ENCODE peak calls at places on chromosome 14, in six cellular contexts. G is ascending aorta, F is neuronal stem cell, C is AG09309, O is kidney epithelial cell, N is left lung. W is an unnamed sample.

GRCh38 chr14:101587403-101587998 is 26.2 kb downstream of the DIO3 start:
- DNase-seq in G (no peak), F (no peak), C (no peak), O (no peak), N (no peak), W (no peak)

GRCh38 chr14:24137529-24138395 is 1.8 kb downstream of the PSME1 start:
- DNase-seq in G (no peak), F (no peak), C (no peak), O (no peak), N (no peak), W (no peak)

GRCh38 chr14:104118006-104118844 is 20.2 kb upstream of the KIF26A start:
- DNase-seq in G (peak), F (no peak), C (no peak), O (no peak), N (peak), W (no peak)

GRCh38 chr14:104016873-104017650 is 68.4 kb upstream of the ASPG start:
- DNase-seq in G (no peak), F (no peak), C (no peak), O (no peak), N (no peak), W (no peak)

GRCh38 chr14:81537193-81537592 is 3.5 kb upstream of the SEL1L start:
- DNase-seq in G (no peak), F (no peak), C (no peak), O (no peak), N (no peak), W (no peak)

GRCh38 chr14:58750321-58751269 is 112.8 kb downstream of the DACT1 start:
- DNase-seq in G (no peak), F (no peak), C (no peak), O (no peak), N (no peak), W (no peak)

GRCh38 chr14:82091097-82091496 is 557.4 kb upstream of the SEL1L start:
- DNase-seq in G (no peak), F (no peak), C (no peak), O (no peak), N (peak), W (no peak)

GRCh38 chr14:94361682-94362081 is 26.7 kb downstream of the SERPINA1 start:
- DNase-seq in G (peak), F (no peak), C (no peak), O (no peak), N (no peak), W (no peak)

GRCh38 chr14:80212025-80212402 is 710 bp upstream of the DIO2 start:
- DNase-seq in G (no peak), F (peak), C (peak), O (no peak), N (no peak), W (peak)

GRCh38 chr14:92923744-92924103 is 774 bp downstream of the CHGA start:
- DNase-seq in G (no peak), F (no peak), C (no peak), O (no peak), N (no peak), W (no peak)

GRCh38 chr14:92922155-92922735 is 705 bp upstream of the CHGA start:
- DNase-seq in G (no peak), F (no peak), C (no peak), O (no peak), N (no peak), W (no peak)

GRCh38 chr14:92925446-92925845 is 2.5 kb downstream of the CHGA start:
- DNase-seq in G (no peak), F (no peak), C (no peak), O (no peak), N (peak), W (no peak)

GRCh38 chr14:92924247-92924646 is 1.3 kb downstream of the CHGA start:
- DNase-seq in G (no peak), F (no peak), C (no peak), O (no peak), N (peak), W (no peak)

GRCh38 chr14:92922883-92923743 is at the start of gene CHGA:
- DNase-seq in G (no peak), F (peak), C (no peak), O (no peak), N (peak), W (no peak)
- H3K4me3 ChIP-seq in G (no peak), F (peak), C (no peak), O (no peak), N (no peak), W (no peak)

DNA sequence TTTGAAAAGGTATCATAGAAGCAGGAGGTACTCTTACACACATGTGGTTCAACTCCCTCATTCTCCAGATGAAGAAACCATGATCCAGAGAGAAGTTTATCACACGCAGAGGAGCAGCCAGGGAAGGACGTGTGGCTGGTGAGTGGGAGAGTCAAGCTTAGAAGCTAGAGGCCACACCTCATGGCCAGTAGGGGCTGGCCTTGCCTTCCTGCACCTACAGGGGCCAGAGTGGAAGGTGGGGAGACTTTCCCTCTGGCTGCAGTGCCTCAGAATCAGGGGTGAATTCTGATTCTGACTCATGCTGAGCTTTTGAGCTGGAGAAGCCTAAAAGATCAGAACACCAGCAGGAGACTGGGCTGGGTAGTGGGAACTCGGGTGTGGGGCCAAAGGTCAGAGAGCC is 1067.9 kb downstream of the BCL11B start:
- DNase-seq in G (no peak), F (no peak), C (no peak), O (no peak), N (no peak), W (no peak)
- H3K4me3 ChIP-seq in G (no peak), F (no peak), C (no peak), O (no peak), N (no peak), W (no peak)

DNA sequence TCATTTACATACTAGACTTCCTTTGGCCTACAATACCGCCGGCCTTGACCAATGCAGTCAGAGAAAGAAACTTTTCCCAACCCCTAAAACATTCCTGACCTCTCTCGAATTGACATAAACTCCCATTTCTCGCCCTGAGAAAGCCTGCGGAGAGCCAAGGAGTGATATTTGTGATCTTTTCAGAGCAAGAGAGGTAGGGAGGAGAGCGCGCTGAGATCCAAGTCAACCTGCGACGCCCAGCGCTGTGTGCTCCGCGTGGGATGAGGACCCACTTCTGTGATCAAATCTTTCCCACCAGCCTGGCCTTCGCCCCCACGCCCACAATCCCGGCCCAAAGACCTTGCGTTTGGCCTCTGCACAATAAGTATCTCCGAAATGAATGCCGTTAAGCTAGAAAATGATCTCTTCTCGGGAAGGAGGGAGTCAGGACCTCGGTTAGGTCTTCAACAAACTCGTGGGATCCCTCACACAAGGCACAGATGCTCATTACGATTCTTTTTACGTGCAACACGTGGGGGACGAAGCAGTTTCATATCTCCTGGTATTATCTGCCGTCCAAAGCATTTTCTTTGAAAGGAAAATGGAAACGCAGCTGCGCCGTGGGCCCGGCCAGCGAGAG is 6.3 kb upstream of the NPAS3 start:
- DNase-seq in G (no peak), F (no peak), C (no peak), O (no peak), N (no peak), W (no peak)
- H3K4me3 ChIP-seq in G (peak), F (peak), C (no peak), O (no peak), N (no peak), W (no peak)

GRCh38 chr14:89351958-89352404 is 65.1 kb downstream of the FOXN3 start:
- DNase-seq in G (no peak), F (no peak), C (no peak), O (no peak), N (no peak), W (no peak)
- H3K4me3 ChIP-seq in G (no peak), F (no peak), C (no peak), O (no peak), N (no peak), W (no peak)

DNA sequence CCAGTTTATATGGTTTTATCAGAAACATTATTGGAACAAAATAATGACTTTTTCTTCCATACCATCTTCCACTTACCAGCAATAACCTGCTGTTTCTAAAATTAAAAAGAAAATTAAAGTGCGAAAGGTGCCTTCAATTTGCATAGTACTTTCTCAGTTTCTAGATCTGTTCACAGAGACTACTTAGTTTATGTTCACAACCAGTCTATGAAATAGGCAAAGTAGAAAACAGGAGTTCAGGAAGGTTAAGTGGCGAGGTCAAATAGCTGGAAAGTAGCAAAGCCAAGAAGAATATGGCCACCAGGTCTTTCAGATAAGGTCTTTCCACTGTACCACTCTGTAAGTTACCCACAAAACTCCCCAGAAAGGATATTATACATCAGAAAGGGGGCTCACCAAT is 63.3 kb downstream of the BMP4 start:
- DNase-seq in G (no peak), F (no peak), C (no peak), O (no peak), N (no peak), W (no peak)
- H3K4me3 ChIP-seq in G (no peak), F (no peak), C (no peak), O (no peak), N (no peak), W (no peak)

GRCh38 chr14:21191261-21191808 is 35.5 kb upstream of the OR5AU1 start:
- DNase-seq in G (no peak), F (no peak), C (no peak), O (no peak), N (no peak), W (no peak)
- H3K4me3 ChIP-seq in G (no peak), F (no peak), C (no peak), O (no peak), N (no peak), W (no peak)

GRCh38 chr14:95480887-95481226 is 35.6 kb downstream of the SYNE3 start:
- DNase-seq in G (no peak), F (no peak), C (no peak), O (no peak), N (no peak), W (no peak)
- H3K4me3 ChIP-seq in G (no peak), F (no peak), C (no peak), O (no peak), N (no peak), W (no peak)

GRCh38 chr14:67411375-67411774 is 590 bp downstream of the PLEK2 start:
- DNase-seq in G (no peak), F (no peak), C (no peak), O (no peak), N (no peak), W (no peak)
- H3K4me3 ChIP-seq in G (peak), F (no peak), C (peak), O (peak), N (peak), W (peak)

GRCh38 chr14:98444077-98444476 is 827.9 kb downstream of the BCL11B start:
- DNase-seq in G (no peak), F (no peak), C (no peak), O (no peak), N (no peak), W (no peak)
- H3K4me3 ChIP-seq in G (no peak), F (no peak), C (no peak), O (no peak), N (no peak), W (no peak)

GRCh38 chr14:20684662-20685456 is 499 bp downstream of the RNASE4 start:
- DNase-seq in G (peak), F (no peak), C (peak), O (no peak), N (peak), W (no peak)

GRCh38 chr14:20686386-20687143 is 2.0 kb upstream of the ANG start:
- DNase-seq in G (no peak), F (no peak), C (no peak), O (no peak), N (no peak), W (no peak)

GRCh38 chr14:20690848-20691640 is 2.5 kb downstream of the ANG start:
- DNase-seq in G (peak), F (peak), C (no peak), O (no peak), N (no peak), W (no peak)

GRCh38 chr14:20688167-20688839 is at the start of gene ANG:
- DNase-seq in G (no peak), F (no peak), C (no peak), O (no peak), N (no peak), W (no peak)

DNA sequence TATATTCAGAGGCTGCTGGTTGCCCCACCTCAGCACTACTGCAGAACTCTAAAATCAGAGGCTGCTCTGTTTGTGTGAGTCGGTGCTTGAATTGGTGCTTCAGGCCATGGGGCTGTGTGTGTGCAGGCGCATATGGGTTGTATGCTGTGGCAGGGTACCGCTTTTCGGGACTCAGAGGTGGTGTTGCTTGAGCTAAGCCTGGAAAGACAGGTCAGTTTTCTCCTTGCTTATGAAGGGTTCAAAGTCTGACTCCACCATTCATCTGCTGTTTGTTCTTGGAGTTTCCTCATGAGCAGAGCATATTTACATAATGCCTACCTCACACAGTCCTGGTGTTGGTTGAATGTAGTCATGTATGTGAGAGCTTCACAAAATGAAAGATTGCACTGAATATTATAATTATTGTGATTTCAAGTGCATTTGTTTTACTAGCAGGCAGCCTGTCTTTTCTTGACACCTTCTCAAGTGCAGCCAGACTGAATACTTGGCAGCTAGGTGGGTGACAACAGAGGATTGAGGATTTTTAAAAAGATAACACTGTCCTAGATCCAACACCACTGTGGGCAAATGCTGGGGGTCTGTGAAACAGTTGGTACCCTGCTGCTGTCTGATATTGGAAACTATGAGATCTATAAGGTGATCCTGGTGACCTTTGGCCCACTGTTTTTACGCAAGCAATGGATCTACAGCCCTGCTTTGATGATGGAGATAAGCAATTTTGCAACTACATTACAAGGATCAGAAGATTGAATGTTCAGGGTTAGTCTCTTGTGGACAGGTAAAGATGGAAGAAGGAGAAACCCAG is 1.0 kb upstream of the ANG start:
- DNase-seq in G (no peak), F (no peak), C (no peak), O (no peak), N (no peak), W (no peak)
- H3K4me3 ChIP-seq in G (no peak), F (no peak), C (no peak), O (no peak), N (no peak), W (no peak)